ENCODE peak calls at places on chromosomes 7 and 10, in seven cellular contexts. L is cardiac fibroblast, Q is NCI-H82, E is nucleus accumbens, W is ACHN, D is NAMALWA, I is uterus. O is an unnamed sample.

GRCh38 chr7:30933124-30933893 is 21.7 kb downstream of the AQP1 start:
- DNase-seq in L (no peak), E (no peak), W (no peak), D (no peak), I (no peak), Q (peak; percentile 75), O (no peak)

GRCh38 chr7:45574521-45575500 is 643 bp downstream of the ADCY1 start:
- DNase-seq in I (no peak), Q (peak; percentile 63), E (no peak), W (peak; percentile 53), D (no peak), L (peak; percentile 54), O (no peak)

GRCh38 chr7:157488966-157489365 is 152.2 kb downstream of the DNAJB6 start:
- DNase-seq in Q (no peak), D (no peak), L (no peak), E (no peak), W (no peak), I (no peak), O (no peak)

GRCh38 chr10:6919077-6919476 is 339.0 kb upstream of the PRKCQ start:
- DNase-seq in D (no peak), I (no peak), W (no peak), L (no peak), Q (no peak), E (no peak), O (no peak)

GRCh38 chr10:62651341-62651740 is 153.2 kb upstream of the ADO start:
- DNase-seq in W (no peak), E (no peak), L (no peak), Q (no peak), I (no peak), D (no peak), O (no peak)

GRCh38 chr7:18610331-18610948 is 114.9 kb downstream of the HDAC9 start:
- DNase-seq in E (no peak), D (peak; percentile 73), L (peak; percentile 43), I (no peak), W (peak; percentile 48), Q (peak; percentile 64), O (no peak)

GRCh38 chr10:125097409-125098070 is 62.8 kb downstream of the CTBP2 start:
- DNase-seq in D (no peak), Q (no peak), L (no peak), E (no peak), W (no peak), I (no peak), O (no peak)

GRCh38 chr10:56881218-56881617 is 520.2 kb upstream of the ZWINT start:
- DNase-seq in E (no peak), I (no peak), L (no peak), W (no peak), D (no peak), Q (peak; percentile 9), O (no peak)

GRCh38 chr10:66538908-66539307 is 386.9 kb upstream of the LRRTM3 start:
- DNase-seq in Q (no peak), L (no peak), W (no peak), I (no peak), E (no peak), D (no peak), O (no peak)

GRCh38 chr10:103969436-103969835 is 2.5 kb downstream of the SLK start:
- DNase-seq in L (peak; percentile 18), I (no peak), E (no peak), Q (peak; percentile 14), W (no peak), D (peak; percentile 23), O (no peak)

GRCh38 chr7:87202208-87202607 is 17.3 kb downstream of the TMEM243 start:
- DNase-seq in Q (no peak), D (no peak), W (no peak), E (no peak), L (no peak), I (no peak), O (no peak)

GRCh38 chr10:125159932-125160855 is at the start of gene CTBP2:
- DNase-seq in I (peak; percentile 60), E (peak; percentile 36), L (peak; percentile 71), D (peak; percentile 19), Q (peak; percentile 87), W (peak; percentile 57), O (no peak)

GRCh38 chr10:96402417-96403305 is 43.9 kb upstream of the OPALIN start:
- DNase-seq in I (no peak), D (no peak), Q (peak; percentile 11), E (no peak), L (no peak), W (no peak), O (no peak)

GRCh38 chr7:111516612-111517011 is 45.7 kb downstream of the IMMP2L start:
- DNase-seq in E (no peak), I (no peak), Q (no peak), D (no peak), W (peak; percentile 57), L (no peak), O (no peak)

GRCh38 chr10:98642281-98642680 is 195.5 kb upstream of the HPS1 start:
- DNase-seq in L (no peak), D (no peak), Q (no peak), I (no peak), E (no peak), W (no peak), O (no peak)

GRCh38 chr7:1432411-1433082 is 26.7 kb downstream of the MICALL2 start:
- DNase-seq in Q (peak; percentile 68), E (peak; percentile 65), D (peak; percentile 86), L (peak; percentile 66), W (peak; percentile 72), I (peak; percentile 67), O (no peak)

GRCh38 chr7:12951397-12951801 is 264.0 kb downstream of the ARL4A start:
- DNase-seq in Q (no peak), L (peak; percentile 46), W (peak; percentile 49), I (no peak), D (no peak), E (no peak), O (peak; percentile 13)

GRCh38 chr7:155590215-155591023 is 44.1 kb upstream of the CNPY1 start:
- DNase-seq in E (peak; percentile 29), W (no peak), D (peak; percentile 30), I (no peak), Q (no peak), L (peak; percentile 63), O (no peak)

GRCh38 chr7:116494472-116494871 is 5.1 kb upstream of the CAV2 start:
- DNase-seq in Q (no peak), E (no peak), D (no peak), W (no peak), I (no peak), L (no peak), O (no peak)

GRCh38 chr7:151439855-151440798 is at the start of gene CRYGN:
- DNase-seq in E (no peak), D (no peak), Q (no peak), L (no peak), I (no peak), W (no peak), O (no peak)

GRCh38 chr10:94439275-94439861 is 37.0 kb downstream of the TBC1D12 start:
- DNase-seq in E (no peak), W (no peak), D (no peak), Q (peak; percentile 5), I (no peak), L (peak; percentile 52), O (no peak)

GRCh38 chr10:7471720-7472367 is 61.0 kb upstream of the SFMBT2 start:
- DNase-seq in L (no peak), Q (no peak), I (no peak), E (no peak), D (peak; percentile 98), W (no peak), O (no peak)

GRCh38 chr10:18659784-18660561 is 742 bp downstream of the ARL5B start:
- DNase-seq in E (no peak), Q (peak; percentile 51), W (peak; percentile 33), I (no peak), D (peak; percentile 66), L (peak; percentile 45), O (no peak)